ENCODE peak calls at places on chromosomes 2 and 18, in seven cellular contexts. C is AG04450, T is pancreas, R is fibroblast of lung, D is A549, S is IMR-90, Z is heart right ventricle. X is an unnamed sample.

GRCh38 chr2:232870002-232870765 is at the start of gene SNORC:
- DNase-seq in R (no peak), C (no peak), Z (no peak), S (no peak), T (no peak), D (no peak), X (no peak)

GRCh38 chr2:182522428-182522896 is 95.6 kb upstream of the PDE1A start:
- DNase-seq in T (no peak), C (no peak), S (no peak), Z (no peak), R (peak; percentile 76), D (no peak), X (no peak)

GRCh38 chr2:190961918-190962487 is 52.0 kb downstream of the STAT1 start:
- DNase-seq in Z (no peak), S (no peak), T (no peak), D (no peak), R (peak; percentile 68), C (no peak), X (no peak)

GRCh38 chr2:118584877-118585276 is 262.6 kb downstream of the EN1 start:
- DNase-seq in D (no peak), Z (no peak), C (no peak), R (peak; percentile 13), T (no peak), S (no peak), X (no peak)

GRCh38 chr18:77970814-77971213 is 721.2 kb downstream of the GALR1 start:
- DNase-seq in Z (no peak), T (no peak), D (no peak), S (no peak), R (peak; percentile 0), C (no peak), X (no peak)

GRCh38 chr2:139529045-139529444 is 748.9 kb upstream of the NXPH2 start:
- DNase-seq in D (no peak), S (no peak), R (peak; percentile 14), T (peak; percentile 6), C (no peak), Z (no peak), X (no peak)

GRCh38 chr2:129302106-129302505 is 677.4 kb upstream of the RAB6C start:
- DNase-seq in T (no peak), S (no peak), D (no peak), Z (no peak), C (no peak), R (no peak), X (no peak)

GRCh38 chr18:27075828-27076227 is 109.3 kb downstream of the CHST9 start:
- DNase-seq in Z (no peak), S (no peak), R (no peak), D (no peak), C (no peak), T (no peak), X (no peak)

GRCh38 chr18:4017479-4017878 is 437.6 kb downstream of the DLGAP1 start:
- DNase-seq in T (no peak), Z (no peak), S (peak; percentile 2), C (no peak), D (peak; percentile 8), R (no peak), X (peak; percentile 17)

GRCh38 chr2:179939282-179939681 is 67.8 kb downstream of the CWC22 start:
- DNase-seq in C (no peak), Z (no peak), S (no peak), R (no peak), D (no peak), T (no peak), X (no peak)

GRCh38 chr18:41745166-41746049 is 209.6 kb upstream of the PIK3C3 start:
- DNase-seq in S (peak; percentile 6), Z (peak; percentile 23), R (peak; percentile 38), T (peak; percentile 4), D (peak; percentile 4), C (no peak), X (peak; percentile 23)

GRCh38 chr2:15049096-15049993 is 416.8 kb downstream of the LRATD1 start:
- DNase-seq in S (no peak), R (no peak), C (no peak), D (no peak), Z (no peak), T (peak; percentile 67), X (no peak)

GRCh38 chr18:66729459-66730239 is 125.8 kb upstream of the CDH19 start:
- DNase-seq in T (no peak), R (no peak), C (no peak), D (no peak), Z (no peak), S (no peak), X (no peak)

GRCh38 chr2:39898934-39899333 is 119.9 kb upstream of the THUMPD2 start:
- DNase-seq in C (no peak), S (no peak), Z (no peak), R (no peak), T (no peak), D (no peak), X (no peak)

GRCh38 chr2:233248999-233249398 is 2.5 kb upstream of the ATG16L1 start:
- DNase-seq in D (no peak), T (no peak), C (no peak), Z (no peak), S (no peak), R (no peak), X (no peak)

GRCh38 chr2:133885847-133886246 is 317.6 kb upstream of the NCKAP5 start:
- DNase-seq in C (no peak), Z (no peak), D (no peak), S (peak; percentile 4), T (no peak), R (peak; percentile 6), X (peak; percentile 45)

GRCh38 chr2:152454391-152454790 is 119.4 kb downstream of the FMNL2 start:
- DNase-seq in R (no peak), D (no peak), S (no peak), T (no peak), Z (no peak), C (no peak), X (no peak)

GRCh38 chr2:150767924-150768801 is 280.7 kb upstream of the RND3 start:
- DNase-seq in R (peak; percentile 6), S (no peak), Z (no peak), D (no peak), T (no peak), C (peak; percentile 1), X (no peak)

GRCh38 chr2:54666131-54666637 is 57.3 kb upstream of the EML6 start:
- DNase-seq in S (peak; percentile 81), D (no peak), T (no peak), C (no peak), Z (peak; percentile 74), R (peak; percentile 78), X (no peak)

GRCh38 chr2:230602562-230603230 is 109.9 kb upstream of the CAB39 start:
- DNase-seq in R (no peak), Z (no peak), D (no peak), S (no peak), C (no peak), T (no peak), X (no peak)

DNA sequence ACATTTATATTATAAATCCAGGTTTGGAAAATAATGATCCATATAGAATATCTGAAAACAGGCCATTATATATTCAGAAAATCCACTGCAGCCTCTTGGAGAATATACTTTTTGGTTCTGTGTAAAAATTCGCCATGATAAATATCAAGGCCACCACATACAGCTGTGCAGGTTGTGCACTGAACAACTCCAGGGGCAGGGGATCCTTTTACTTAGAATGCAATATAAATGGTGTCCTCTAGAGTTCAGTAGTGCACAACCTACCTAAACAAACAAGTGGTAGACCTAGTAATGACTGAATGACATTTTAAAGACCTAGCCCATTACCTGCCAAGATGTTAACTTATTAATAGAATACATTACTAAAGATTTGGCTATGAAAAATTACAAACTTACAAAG is 22.4 kb downstream of the MOGAT1 start:
- DNase-seq in Z (no peak), C (no peak), T (no peak), S (no peak), R (no peak), D (peak; percentile 36), X (peak; percentile 60)
- TF ChIP-seq CTCF in Z (no peak), C (peak; percentile 19), T (no peak), S (peak; percentile 37), R (peak; percentile 20), D (peak; percentile 59), X (no peak)

GRCh38 chr2:11863513-11864328 is 117.3 kb downstream of the LPIN1 start:
- DNase-seq in R (peak; percentile 94), C (peak; percentile 67), Z (peak; percentile 89), D (peak; percentile 87), T (peak; percentile 61), S (peak; percentile 82), X (peak; percentile 88)
- H3K27ac ChIP-seq in R (no peak overlapping the region), C (no peak overlapping the region), Z (peak overlapping the region; percentile 45), D (peak overlapping the region; percentile 24), T (no peak overlapping the region), S (peak overlapping the region; percentile 66), X (peak overlapping the region; percentile 68)

GRCh38 chr2:127530245-127531132 is 4.2 kb upstream of the IWS1 start:
- DNase-seq in D (no peak), S (no peak), R (no peak), C (no peak), T (no peak), Z (no peak), X (peak; percentile 41)

GRCh38 chr2:127525692-127526141 is 572 bp downstream of the IWS1 start:
- DNase-seq in C (no peak), R (peak; percentile 68), T (no peak), Z (no peak), D (peak; percentile 14), S (peak; percentile 59), X (peak; percentile 28)

GRCh38 chr2:127528487-127528886 is 2.2 kb upstream of the IWS1 start:
- DNase-seq in S (no peak), T (no peak), Z (no peak), C (no peak), R (no peak), D (no peak), X (no peak)

GRCh38 chr2:127526142-127526939 is at the start of gene IWS1:
- DNase-seq in D (peak; percentile 89), R (peak; percentile 95), C (peak; percentile 90), S (peak; percentile 97), Z (peak; percentile 96), T (peak; percentile 94), X (peak; percentile 95)

DNA sequence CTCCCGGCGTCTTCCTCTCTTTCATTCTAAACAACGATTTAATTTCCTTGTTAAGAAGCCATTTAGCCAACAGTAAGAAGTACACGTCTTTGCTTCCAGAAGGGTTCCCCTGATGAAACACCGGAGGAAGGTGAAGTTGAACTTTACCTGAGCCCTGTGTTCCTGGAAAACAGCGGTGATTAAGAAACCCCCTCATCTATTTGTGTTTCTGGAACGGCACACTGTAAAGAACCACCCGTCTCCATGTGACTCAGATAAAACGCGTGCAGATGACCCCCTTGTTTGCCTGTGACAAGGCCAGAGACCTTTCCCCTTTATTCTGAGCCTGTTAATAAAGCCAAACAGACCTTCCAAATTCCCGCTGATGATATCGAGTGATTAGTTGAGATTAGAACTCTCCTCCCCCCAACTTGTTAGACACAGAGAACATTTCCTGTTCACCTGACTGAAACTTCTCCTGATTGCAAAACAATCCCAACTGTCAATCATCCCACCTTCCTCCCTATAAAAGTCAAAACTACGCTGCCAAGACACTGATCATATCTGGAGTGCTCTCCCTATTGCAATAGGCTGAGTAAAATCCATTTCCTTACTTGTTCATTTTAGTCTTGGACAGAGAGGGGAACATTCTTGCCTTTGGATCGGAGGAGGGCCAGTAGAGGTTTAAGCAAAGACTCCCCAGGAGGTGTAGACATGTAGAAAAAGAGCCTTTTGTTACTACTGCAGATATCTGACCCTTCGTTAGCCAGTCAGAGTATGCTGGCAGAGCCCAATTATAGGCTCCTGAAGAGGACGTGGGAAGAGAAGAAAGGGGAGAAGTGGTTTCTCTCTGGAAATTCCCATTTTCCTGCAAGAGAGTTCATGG is 883 bp upstream of the IWS1 start:
- DNase-seq in C (no peak), T (no peak), S (no peak), Z (no peak), D (peak; percentile 26), R (no peak), X (peak; percentile 90)
- TF ChIP-seq CTCF in C (no peak), T (no peak), S (no peak), Z (no peak), D (peak; percentile 28), R (peak; percentile 10), X (no peak)

GRCh38 chr2:1632510-1632909 is 111.8 kb downstream of the PXDN start:
- DNase-seq in Z (no peak), S (no peak), D (no peak), T (no peak), C (no peak), R (no peak), X (no peak)
- H3K27ac ChIP-seq in Z (no peak overlapping the region), S (peak overlapping the region; percentile 30), D (no peak overlapping the region), T (no peak overlapping the region), C (peak overlapping the region; percentile 57), R (no peak overlapping the region), X (peak overlapping the region; percentile 60)

X was measured in RWPE1.